ENCODE peak calls at places on chromosomes 11 and 22, in nine cellular contexts. One of them, this sample, is unnamed.

GRCh38 chr11:133153031-133153430 is 379.3 kb downstream of the OPCML start:
- ATAC-seq in body of pancreas: no peak
- ATAC-seq in upper lobe of right lung: no peak
- ATAC-seq in PC-3: no peak
- ATAC-seq in CD4-positive, alpha-beta T cell: no peak
- ATAC-seq in lung: no peak
- ATAC-seq in pancreas: no peak
- ATAC-seq in right cardiac atrium: no peak
- ATAC-seq in right lobe of liver: peak
- ATAC-seq in this sample: no peak

GRCh38 chr11:126061707-126062678 is 673 bp downstream of the CDON start:
- ATAC-seq in lung: no peak
- ATAC-seq in right lobe of liver: peak
- ATAC-seq in PC-3: peak
- ATAC-seq in pancreas: peak
- ATAC-seq in right cardiac atrium: no peak
- ATAC-seq in CD4-positive, alpha-beta T cell: no peak
- ATAC-seq in upper lobe of right lung: no peak
- ATAC-seq in body of pancreas: no peak
- ATAC-seq in this sample: peak

GRCh38 chr22:22002526-22003055 is 20.0 kb upstream of the TOP3B start:
- ATAC-seq in lung: no peak
- ATAC-seq in CD4-positive, alpha-beta T cell: no peak
- ATAC-seq in upper lobe of right lung: no peak
- ATAC-seq in body of pancreas: no peak
- ATAC-seq in pancreas: no peak
- ATAC-seq in PC-3: no peak
- ATAC-seq in right lobe of liver: no peak
- ATAC-seq in right cardiac atrium: no peak
- ATAC-seq in this sample: no peak

GRCh38 chr22:38144025-38144405 is 33.5 kb upstream of the BAIAP2L2 start:
- ATAC-seq in right lobe of liver: peak
- ATAC-seq in pancreas: no peak
- ATAC-seq in right cardiac atrium: no peak
- ATAC-seq in PC-3: peak
- ATAC-seq in upper lobe of right lung: no peak
- ATAC-seq in body of pancreas: no peak
- ATAC-seq in lung: no peak
- ATAC-seq in CD4-positive, alpha-beta T cell: no peak
- ATAC-seq in this sample: no peak

GRCh38 chr11:18144243-18144642 is 11.9 kb downstream of the MRGPRX3 start:
- ATAC-seq in right lobe of liver: no peak
- ATAC-seq in body of pancreas: no peak
- ATAC-seq in PC-3: peak
- ATAC-seq in lung: no peak
- ATAC-seq in upper lobe of right lung: no peak
- ATAC-seq in CD4-positive, alpha-beta T cell: no peak
- ATAC-seq in pancreas: no peak
- ATAC-seq in right cardiac atrium: no peak
- ATAC-seq in this sample: no peak

GRCh38 chr11:45902452-45903380 is 4.4 kb downstream of the FREY1 start:
- ATAC-seq in PC-3: no peak
- ATAC-seq in pancreas: no peak
- ATAC-seq in right cardiac atrium: no peak
- ATAC-seq in CD4-positive, alpha-beta T cell: no peak
- ATAC-seq in body of pancreas: no peak
- ATAC-seq in upper lobe of right lung: no peak
- ATAC-seq in right lobe of liver: no peak
- ATAC-seq in lung: no peak
- ATAC-seq in this sample: no peak

GRCh38 chr22:21858025-21858764 is 9.2 kb downstream of the MAPK1 start:
- ATAC-seq in right lobe of liver: no peak
- ATAC-seq in upper lobe of right lung: peak
- ATAC-seq in pancreas: peak
- ATAC-seq in right cardiac atrium: no peak
- ATAC-seq in body of pancreas: no peak
- ATAC-seq in lung: no peak
- ATAC-seq in PC-3: no peak
- ATAC-seq in CD4-positive, alpha-beta T cell: peak
- ATAC-seq in this sample: no peak

GRCh38 chr11:108666373-108666772 is 1.5 kb downstream of the DDX10 start:
- ATAC-seq in CD4-positive, alpha-beta T cell: no peak
- ATAC-seq in pancreas: no peak
- ATAC-seq in lung: no peak
- ATAC-seq in right cardiac atrium: no peak
- ATAC-seq in PC-3: no peak
- ATAC-seq in body of pancreas: no peak
- ATAC-seq in upper lobe of right lung: no peak
- ATAC-seq in right lobe of liver: no peak
- ATAC-seq in this sample: no peak

GRCh38 chr11:44437122-44437521 is 127.2 kb upstream of the ALX4 start:
- ATAC-seq in body of pancreas: no peak
- ATAC-seq in lung: no peak
- ATAC-seq in CD4-positive, alpha-beta T cell: no peak
- ATAC-seq in upper lobe of right lung: no peak
- ATAC-seq in right cardiac atrium: no peak
- ATAC-seq in right lobe of liver: no peak
- ATAC-seq in pancreas: no peak
- ATAC-seq in PC-3: no peak
- ATAC-seq in this sample: no peak

GRCh38 chr11:33040127-33040861 is 922 bp downstream of the TCP11L1 start:
- ATAC-seq in CD4-positive, alpha-beta T cell: peak
- ATAC-seq in right cardiac atrium: peak
- ATAC-seq in upper lobe of right lung: no peak
- ATAC-seq in body of pancreas: peak
- ATAC-seq in pancreas: no peak
- ATAC-seq in lung: no peak
- ATAC-seq in PC-3: peak
- ATAC-seq in right lobe of liver: no peak
- ATAC-seq in this sample: peak

GRCh38 chr22:42919199-42919598 is 62.1 kb upstream of the ARFGAP3 start:
- ATAC-seq in lung: no peak
- ATAC-seq in body of pancreas: no peak
- ATAC-seq in right cardiac atrium: peak
- ATAC-seq in pancreas: no peak
- ATAC-seq in CD4-positive, alpha-beta T cell: no peak
- ATAC-seq in right lobe of liver: no peak
- ATAC-seq in PC-3: peak
- ATAC-seq in upper lobe of right lung: no peak
- ATAC-seq in this sample: no peak

GRCh38 chr11:15829312-15829711 is 527.0 kb downstream of the SOX6 start:
- ATAC-seq in upper lobe of right lung: no peak
- ATAC-seq in right cardiac atrium: no peak
- ATAC-seq in PC-3: no peak
- ATAC-seq in body of pancreas: no peak
- ATAC-seq in pancreas: no peak
- ATAC-seq in right lobe of liver: peak
- ATAC-seq in lung: peak
- ATAC-seq in CD4-positive, alpha-beta T cell: no peak
- ATAC-seq in this sample: no peak

GRCh38 chr11:32450372-32450771 is 15.0 kb upstream of the WT1 start:
- ATAC-seq in pancreas: no peak
- ATAC-seq in upper lobe of right lung: no peak
- ATAC-seq in right cardiac atrium: peak
- ATAC-seq in body of pancreas: no peak
- ATAC-seq in CD4-positive, alpha-beta T cell: no peak
- ATAC-seq in lung: no peak
- ATAC-seq in PC-3: no peak
- ATAC-seq in right lobe of liver: no peak
- ATAC-seq in this sample: no peak

GRCh38 chr11:34149786-34150185 is 44.4 kb downstream of the NAT10 start:
- ATAC-seq in body of pancreas: peak
- ATAC-seq in CD4-positive, alpha-beta T cell: no peak
- ATAC-seq in right lobe of liver: peak
- ATAC-seq in right cardiac atrium: peak
- ATAC-seq in lung: no peak
- ATAC-seq in upper lobe of right lung: peak
- ATAC-seq in pancreas: peak
- ATAC-seq in PC-3: peak
- ATAC-seq in this sample: no peak

GRCh38 chr22:44194569-44194968 is 13.8 kb downstream of the PARVG start:
- ATAC-seq in lung: no peak
- ATAC-seq in body of pancreas: no peak
- ATAC-seq in right cardiac atrium: no peak
- ATAC-seq in PC-3: no peak
- ATAC-seq in pancreas: no peak
- ATAC-seq in right lobe of liver: no peak
- ATAC-seq in CD4-positive, alpha-beta T cell: no peak
- ATAC-seq in upper lobe of right lung: no peak
- ATAC-seq in this sample: no peak

GRCh38 chr22:46549971-46550641 is 12.7 kb upstream of the CELSR1 start:
- ATAC-seq in right cardiac atrium: no peak
- ATAC-seq in upper lobe of right lung: no peak
- ATAC-seq in PC-3: no peak
- ATAC-seq in body of pancreas: no peak
- ATAC-seq in pancreas: no peak
- ATAC-seq in right lobe of liver: no peak
- ATAC-seq in lung: no peak
- ATAC-seq in CD4-positive, alpha-beta T cell: no peak
- ATAC-seq in this sample: no peak

GRCh38 chr11:107221743-107222142 is 203.5 kb upstream of the GUCY1A2 start:
- ATAC-seq in lung: no peak
- ATAC-seq in right lobe of liver: no peak
- ATAC-seq in upper lobe of right lung: peak
- ATAC-seq in CD4-positive, alpha-beta T cell: no peak
- ATAC-seq in right cardiac atrium: no peak
- ATAC-seq in PC-3: no peak
- ATAC-seq in pancreas: no peak
- ATAC-seq in body of pancreas: no peak
- ATAC-seq in this sample: no peak

GRCh38 chr22:16949561-16949960 is 58.5 kb downstream of the GAB4 start:
- ATAC-seq in right cardiac atrium: no peak
- ATAC-seq in pancreas: no peak
- ATAC-seq in PC-3: no peak
- ATAC-seq in body of pancreas: no peak
- ATAC-seq in right lobe of liver: no peak
- ATAC-seq in upper lobe of right lung: no peak
- ATAC-seq in lung: no peak
- ATAC-seq in CD4-positive, alpha-beta T cell: no peak
- ATAC-seq in this sample: no peak

GRCh38 chr11:36048496-36049247 is 104.8 kb downstream of the LDLRAD3 start:
- ATAC-seq in right lobe of liver: no peak
- ATAC-seq in lung: no peak
- ATAC-seq in CD4-positive, alpha-beta T cell: no peak
- ATAC-seq in body of pancreas: no peak
- ATAC-seq in PC-3: no peak
- ATAC-seq in upper lobe of right lung: no peak
- ATAC-seq in right cardiac atrium: no peak
- ATAC-seq in pancreas: no peak
- ATAC-seq in this sample: no peak

GRCh38 chr11:12854297-12854661 is 154.8 kb upstream of the RASSF10 start:
- ATAC-seq in body of pancreas: peak
- ATAC-seq in pancreas: peak
- ATAC-seq in PC-3: no peak
- ATAC-seq in right cardiac atrium: no peak
- ATAC-seq in lung: no peak
- ATAC-seq in right lobe of liver: no peak
- ATAC-seq in CD4-positive, alpha-beta T cell: no peak
- ATAC-seq in upper lobe of right lung: peak
- ATAC-seq in this sample: no peak

GRCh38 chr22:22487869-22488597 is 20.5 kb downstream of the ZNF280B start:
- ATAC-seq in right cardiac atrium: no peak
- ATAC-seq in lung: no peak
- ATAC-seq in PC-3: no peak
- ATAC-seq in CD4-positive, alpha-beta T cell: no peak
- ATAC-seq in upper lobe of right lung: no peak
- ATAC-seq in body of pancreas: no peak
- ATAC-seq in pancreas: no peak
- ATAC-seq in right lobe of liver: no peak
- ATAC-seq in this sample: no peak

GRCh38 chr11:31816467-31817053 is 5.4 kb upstream of the PAX6 start:
- ATAC-seq in pancreas: peak
- ATAC-seq in lung: no peak
- ATAC-seq in body of pancreas: no peak
- ATAC-seq in right cardiac atrium: no peak
- ATAC-seq in PC-3: no peak
- ATAC-seq in upper lobe of right lung: no peak
- ATAC-seq in right lobe of liver: no peak
- ATAC-seq in CD4-positive, alpha-beta T cell: no peak
- ATAC-seq in this sample: no peak

GRCh38 chr11:9703280-9703679 is 39.4 kb downstream of the SWAP70 start:
- ATAC-seq in PC-3: no peak
- ATAC-seq in CD4-positive, alpha-beta T cell: no peak
- ATAC-seq in right cardiac atrium: peak
- ATAC-seq in right lobe of liver: peak
- ATAC-seq in lung: no peak
- ATAC-seq in upper lobe of right lung: peak
- ATAC-seq in body of pancreas: no peak
- ATAC-seq in pancreas: no peak
- ATAC-seq in this sample: no peak
- H3K27ac ChIP-seq in PC-3: peak
- H3K27ac ChIP-seq in CD4-positive, alpha-beta T cell: no peak
- H3K27ac ChIP-seq in right cardiac atrium: peak
- H3K27ac ChIP-seq in right lobe of liver: no peak
- H3K27ac ChIP-seq in lung: no peak
- H3K27ac ChIP-seq in upper lobe of right lung: no peak
- H3K27ac ChIP-seq in body of pancreas: no peak
- H3K27ac ChIP-seq in pancreas: no peak
- H3K27ac ChIP-seq in this sample: peak

DNA sequence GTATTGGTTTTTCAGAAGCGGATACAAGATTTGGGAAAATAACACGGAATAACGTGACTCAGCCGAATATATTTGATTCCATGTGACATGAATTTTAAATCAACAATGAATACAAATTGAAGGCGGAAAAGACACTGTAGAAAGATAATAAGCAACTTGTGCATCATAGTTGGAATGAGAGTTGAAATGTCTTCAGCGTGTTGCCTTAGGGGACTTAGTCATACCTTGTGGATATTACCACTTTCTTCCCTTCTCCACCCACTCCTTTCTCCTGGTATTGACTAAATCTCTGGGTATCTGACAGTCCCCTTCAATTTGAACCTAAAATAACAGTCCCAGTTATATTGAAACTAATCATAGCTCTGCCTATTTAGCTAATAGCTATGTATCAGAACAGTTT is 2373.1 kb upstream of the RAG2 start:
- ATAC-seq in right lobe of liver: no peak
- ATAC-seq in PC-3: peak
- ATAC-seq in pancreas: no peak
- ATAC-seq in lung: no peak
- ATAC-seq in upper lobe of right lung: no peak
- ATAC-seq in body of pancreas: no peak
- ATAC-seq in CD4-positive, alpha-beta T cell: no peak
- ATAC-seq in right cardiac atrium: no peak
- ATAC-seq in this sample: no peak
- H3K27ac ChIP-seq in right lobe of liver: no peak
- H3K27ac ChIP-seq in PC-3: peak
- H3K27ac ChIP-seq in pancreas: no peak
- H3K27ac ChIP-seq in lung: no peak
- H3K27ac ChIP-seq in upper lobe of right lung: no peak
- H3K27ac ChIP-seq in body of pancreas: no peak
- H3K27ac ChIP-seq in CD4-positive, alpha-beta T cell: no peak
- H3K27ac ChIP-seq in right cardiac atrium: no peak
- H3K27ac ChIP-seq in this sample: no peak

GRCh38 chr22:19271273-19271855 is 20.2 kb downstream of the CLTCL1 start:
- ATAC-seq in pancreas: no peak
- ATAC-seq in CD4-positive, alpha-beta T cell: no peak
- ATAC-seq in lung: no peak
- ATAC-seq in right lobe of liver: no peak
- ATAC-seq in right cardiac atrium: no peak
- ATAC-seq in body of pancreas: no peak
- ATAC-seq in PC-3: peak
- ATAC-seq in upper lobe of right lung: no peak
- ATAC-seq in this sample: no peak
- H3K27ac ChIP-seq in pancreas: no peak
- H3K27ac ChIP-seq in CD4-positive, alpha-beta T cell: no peak
- H3K27ac ChIP-seq in lung: no peak
- H3K27ac ChIP-seq in right lobe of liver: peak
- H3K27ac ChIP-seq in right cardiac atrium: peak
- H3K27ac ChIP-seq in body of pancreas: no peak
- H3K27ac ChIP-seq in PC-3: peak
- H3K27ac ChIP-seq in upper lobe of right lung: no peak
- H3K27ac ChIP-seq in this sample: no peak

GRCh38 chr22:29079218-29079901 is 6.5 kb downstream of the KREMEN1 start:
- ATAC-seq in body of pancreas: no peak
- ATAC-seq in PC-3: no peak
- ATAC-seq in lung: no peak
- ATAC-seq in right lobe of liver: no peak
- ATAC-seq in upper lobe of right lung: no peak
- ATAC-seq in right cardiac atrium: no peak
- ATAC-seq in CD4-positive, alpha-beta T cell: no peak
- ATAC-seq in pancreas: no peak
- ATAC-seq in this sample: no peak
- H3K27ac ChIP-seq in body of pancreas: no peak
- H3K27ac ChIP-seq in PC-3: no peak
- H3K27ac ChIP-seq in lung: no peak
- H3K27ac ChIP-seq in right lobe of liver: no peak
- H3K27ac ChIP-seq in upper lobe of right lung: peak
- H3K27ac ChIP-seq in right cardiac atrium: peak
- H3K27ac ChIP-seq in CD4-positive, alpha-beta T cell: no peak
- H3K27ac ChIP-seq in pancreas: no peak
- H3K27ac ChIP-seq in this sample: no peak